ENCODE peak calls at places on chromosomes 11 and 22, in four cellular contexts. E is K562, Z is HL-60, I is GM12878. D is an unnamed sample.

GRCh38 chr11:116851631-116852030 is 14.2 kb upstream of the APOA1 start:
- DNase-seq in I (no peak), Z (peak; percentile 16), E (no peak), D (no peak)

GRCh38 chr11:63567044-63567840 is 4.1 kb upstream of the PLAAT2 start:
- DNase-seq in E (peak; percentile 72), I (peak; percentile 95), Z (no peak), D (no peak)

GRCh38 chr22:39490135-39490798 is 11.8 kb upstream of the MIEF1 start:
- DNase-seq in E (peak; percentile 87), Z (peak; percentile 63), I (no peak), D (peak; percentile 95)

GRCh38 chr11:44766112-44766971 is 39.6 kb downstream of the TSPAN18 start:
- DNase-seq in I (no peak), E (peak; percentile 37), Z (no peak), D (no peak)

GRCh38 chr11:114285599-114285998 is 10.6 kb upstream of the NNMT start:
- DNase-seq in Z (no peak), E (peak; percentile 31), I (no peak), D (no peak)

GRCh38 chr11:122261546-122261945 is 145.5 kb upstream of the BLID start:
- DNase-seq in E (no peak), Z (no peak), I (no peak), D (no peak)

GRCh38 chr11:79219186-79220045 is 221.4 kb downstream of the TENM4 start:
- DNase-seq in E (no peak), Z (no peak), I (no peak), D (no peak)

GRCh38 chr11:128717581-128717980 is 23.7 kb downstream of the FLI1 start:
- DNase-seq in I (no peak), E (no peak), Z (no peak), D (no peak)

GRCh38 chr11:129115652-129116585 is 76.2 kb downstream of the ARHGAP32 start:
- DNase-seq in Z (no peak), I (no peak), E (no peak), D (no peak)

DNA sequence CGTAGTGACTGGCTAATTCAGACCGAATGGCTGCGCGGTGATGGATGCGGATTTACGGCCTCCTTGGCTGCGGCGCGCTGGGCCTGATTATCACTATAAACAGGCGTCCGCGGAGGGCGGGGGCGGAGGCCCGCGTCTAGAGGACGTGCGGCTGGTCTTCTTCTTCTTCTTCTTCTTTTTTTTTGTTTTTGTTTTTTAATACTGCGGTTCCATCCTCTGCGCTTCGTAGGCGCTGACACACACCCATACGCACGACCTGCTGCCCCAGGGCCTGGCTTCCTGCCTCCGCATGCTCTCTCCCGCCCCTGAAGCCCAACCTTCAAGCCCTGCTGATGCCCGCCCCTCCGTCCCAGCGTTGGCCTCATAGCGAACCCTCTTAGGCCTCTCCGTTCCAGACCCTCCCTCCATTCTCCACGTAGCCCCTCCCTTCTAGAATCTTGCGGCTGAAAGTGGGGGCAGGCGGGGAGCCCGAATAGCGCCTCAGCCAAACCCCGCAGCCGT is 2.7 kb upstream of the SLC6A5 start:
- DNase-seq in E (peak; percentile 48), I (no peak), Z (no peak), D (no peak)
- TF ChIP-seq SPI1 in E (no peak), I (no peak), Z (no peak), D (no peak)

GRCh38 chr11:30452114-30452513 is 129.2 kb downstream of the ARL14EP start:
- DNase-seq in E (no peak), Z (no peak), I (no peak), D (no peak)

GRCh38 chr11:30452842-30453241 is 129.9 kb downstream of the ARL14EP start:
- DNase-seq in E (no peak), Z (no peak), I (no peak), D (no peak)

GRCh38 chr11:30453705-30454104 is 130.8 kb downstream of the ARL14EP start:
- DNase-seq in E (no peak), Z (no peak), I (no peak), D (no peak)

GRCh38 chr11:30455025-30455424 is 131.1 kb downstream of the MPPED2 start:
- DNase-seq in E (no peak), I (no peak), Z (no peak), D (no peak)

GRCh38 chr11:30454108-30454507 is 131.2 kb downstream of the ARL14EP start:
- DNase-seq in E (no peak), I (no peak), Z (no peak), D (no peak)
- TF ChIP-seq SPI1 in E (no peak), I (no peak), Z (no peak), D (no peak)

GRCh38 chr11:112524808-112525207 is 264.1 kb upstream of the PLET1 start:
- DNase-seq in Z (no peak), E (no peak), I (no peak), D (no peak)
- TF ChIP-seq SPI1 in Z (no peak), E (no peak), I (no peak), D (no peak)

GRCh38 chr11:85752890-85753581 is 57.9 kb downstream of the SYTL2 start:
- DNase-seq in E (no peak), Z (no peak), I (no peak), D (no peak)
- TF ChIP-seq SPI1 in E (no peak), Z (no peak), I (no peak), D (no peak)

GRCh38 chr11:119907122-119907933 is 178.3 kb upstream of the NECTIN1 start:
- DNase-seq in Z (no peak), I (no peak), E (no peak), D (no peak)
- TF ChIP-seq SPI1 in Z (no peak), I (no peak), E (no peak), D (no peak)

DNA sequence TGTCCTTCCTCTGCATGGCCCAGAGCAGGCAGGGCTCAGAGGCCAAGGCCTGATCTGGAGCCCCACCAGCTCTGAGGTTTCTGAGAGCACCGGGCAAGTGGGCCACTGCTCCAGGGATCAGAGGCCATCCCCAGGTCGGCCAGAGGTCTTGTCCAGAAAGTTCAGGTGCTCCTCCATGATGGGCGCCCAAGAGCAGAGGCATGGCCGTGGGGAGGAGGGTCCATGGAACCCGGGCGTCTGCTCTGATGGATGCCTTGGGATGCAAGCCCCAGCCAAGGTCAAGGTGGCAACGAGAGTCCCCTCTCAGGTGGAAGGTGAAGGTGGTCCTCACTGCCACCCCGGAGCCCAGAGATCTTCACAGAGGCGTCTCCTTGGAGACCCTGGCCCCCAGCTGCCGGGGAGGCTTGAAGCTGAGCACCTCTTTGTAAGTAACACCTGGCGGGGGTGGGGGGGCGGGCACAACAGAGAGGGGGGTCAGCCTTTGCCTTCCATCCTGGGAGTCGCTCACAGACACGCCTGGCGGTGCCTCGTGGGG is 2.0 kb upstream of the HDAC10 start:
- DNase-seq in Z (no peak), I (no peak), E (no peak), D (no peak)
- TF ChIP-seq SPI1 in Z (no peak), I (no peak), E (no peak), D (no peak)

GRCh38 chr22:45585437-45585755 is 82.7 kb downstream of the FBLN1 start:
- DNase-seq in E (no peak), I (no peak), Z (no peak), D (no peak)
- TF ChIP-seq SPI1 in E (no peak), I (no peak), Z (no peak), D (no peak)

GRCh38 chr11:71078482-71078881 is 173.9 kb downstream of the SHANK2 start:
- DNase-seq in E (no peak), I (no peak), Z (no peak), D (no peak)
- TF ChIP-seq SPI1 in E (no peak), I (no peak), Z (no peak), D (no peak)

DNA sequence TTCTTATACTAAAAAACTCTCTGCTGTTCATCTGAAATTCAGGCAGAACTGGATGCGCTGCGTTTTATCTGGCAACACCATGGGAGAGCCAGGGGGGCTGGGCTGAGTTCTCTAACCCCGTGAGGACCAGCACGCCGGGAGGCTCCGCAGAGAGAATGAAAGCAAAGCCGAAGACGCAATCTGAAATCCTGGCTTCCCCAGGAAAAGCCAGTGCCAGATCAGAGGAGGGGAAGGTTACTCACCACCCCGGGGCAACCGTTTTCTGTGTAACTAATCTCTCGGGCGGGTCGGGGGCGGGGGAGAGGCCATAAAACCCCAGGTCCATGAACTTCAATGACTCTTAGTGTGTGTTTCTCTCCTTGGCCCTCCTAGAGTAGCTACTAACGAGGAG is 99.4 kb downstream of the SHANK2 start:
- DNase-seq in Z (no peak), I (no peak), E (no peak), D (no peak)
- TF ChIP-seq SPI1 in Z (no peak), I (no peak), E (no peak), D (no peak)

D was measured in GM12891.